ENCODE peak calls at places on chromosomes 6 and 20, in five cellular contexts. F is activated naive CD4-positive, alpha-beta T cell treated with anti-CD3 and anti-CD28 coated beads, Interleukin-2, amount 50 U/mL, for 72 hours; B is stimulated activated CD8-positive, alpha-beta memory T cell treated with anti-CD3 and anti-CD28 coated beads, Interleukin-4, amount 100 ng/mL, for 1 hour; H is foreskin keratinocyte; R is nucleus accumbens. K is an unnamed sample.

GRCh38 chr6:10962673-10963072 is 75.8 kb downstream of the SYCP2L start:
- DNase-seq in F (no peak), B (no peak), H (peak; percentile 51), R (no peak), K (no peak)

GRCh38 chr20:8901237-8902025 is 167.5 kb upstream of the PLCB4 start:
- DNase-seq in F (no peak), B (no peak), H (no peak), R (no peak), K (no peak)

GRCh38 chr6:151070666-151071065 is 169.1 kb upstream of the AKAP12 start:
- DNase-seq in F (no peak), B (no peak), H (no peak), R (no peak), K (no peak)

GRCh38 chr6:4322846-4323309 is 187.5 kb upstream of the ECI2 start:
- DNase-seq in F (no peak), B (no peak), H (no peak), R (no peak), K (no peak)

GRCh38 chr6:35776364-35777215 is at the start of gene CLPSL2:
- DNase-seq in F (no peak), B (no peak), H (no peak), R (no peak), K (no peak)

GRCh38 chr20:40958598-40958997 is 70.0 kb upstream of the TOP1 start:
- DNase-seq in F (no peak), B (no peak), H (no peak), R (no peak), K (no peak)

GRCh38 chr6:117465691-117466090 is 16.8 kb upstream of the DCBLD1 start:
- DNase-seq in F (no peak), B (no peak), H (no peak), R (no peak), K (no peak)

GRCh38 chr6:26398555-26398954 is 3.5 kb upstream of the BTN3A1 start:
- DNase-seq in F (no peak), B (no peak), H (no peak), R (no peak), K (no peak)

GRCh38 chr6:43970913-43971775 is 156.1 kb downstream of the MRPL14 start:
- DNase-seq in F (no peak), B (no peak), H (no peak), R (no peak), K (no peak)

GRCh38 chr6:135941275-135941674 is 89.8 kb downstream of the PDE7B start:
- DNase-seq in F (no peak), B (no peak), H (no peak), R (no peak), K (no peak)

GRCh38 chr6:138307816-138308727 is 69.6 kb upstream of the SMIM28 start:
- DNase-seq in F (no peak), B (no peak), H (no peak), R (peak; percentile 11), K (no peak)

GRCh38 chr6:20534906-20535305 is 649 bp downstream of the CDKAL1 start:
- DNase-seq in F (no peak), B (no peak), H (no peak), R (no peak), K (no peak)

GRCh38 chr6:33692760-33693158 is 18.7 kb downstream of the UQCC2 start:
- DNase-seq in F (peak; percentile 90), B (peak; percentile 35), H (no peak), R (no peak), K (no peak)

GRCh38 chr20:62401331-62401779 is 5.7 kb downstream of the CABLES2 start:
- DNase-seq in F (no peak), B (no peak), H (no peak), R (no peak), K (no peak)

GRCh38 chr6:95545691-95546090 is 31.6 kb upstream of the MANEA start:
- DNase-seq in F (no peak), B (no peak), H (no peak), R (no peak), K (no peak)

GRCh38 chr20:32467506-32468312 is 109.6 kb downstream of the ASXL1 start:
- DNase-seq in F (no peak), B (no peak), H (no peak), R (no peak), K (no peak)

GRCh38 chr6:7911345-7911725 is 747 bp upstream of the TXNDC5 start:
- DNase-seq in F (no peak), B (no peak), H (peak; percentile 37), R (no peak), K (no peak)

GRCh38 chr20:60132162-60132826 is 174.1 kb downstream of the CDH26 start:
- DNase-seq in F (no peak), B (no peak), H (no peak), R (no peak), K (no peak)

GRCh38 chr20:9359561-9360308 is 154.7 kb upstream of the LAMP5 start:
- DNase-seq in F (no peak), B (no peak), H (peak; percentile 7), R (no peak), K (peak; percentile 18)

GRCh38 chr6:11021714-11022113 is 22.4 kb downstream of the ELOVL2 start:
- DNase-seq in F (no peak), B (no peak), H (no peak), R (no peak), K (no peak)

GRCh38 chr6:16764188-16764950 is 3.1 kb upstream of the ATXN1 start:
- DNase-seq in F (no peak), B (no peak), H (no peak), R (no peak), K (no peak)

GRCh38 chr6:136922680-136922996 is 537 bp downstream of the SLC35D3 start:
- DNase-seq in F (no peak), B (no peak), H (no peak), R (no peak), K (no peak)

GRCh38 chr6:43432009-43432945 is 4.9 kb downstream of the ABCC10 start:
- DNase-seq in F (no peak), B (no peak), H (no peak), R (no peak), K (no peak)

GRCh38 chr6:132964101-132964867 is 149.9 kb downstream of the RPS12 start:
- DNase-seq in F (no peak), B (no peak), H (no peak), R (no peak), K (peak; percentile 7)

GRCh38 chr20:34546751-34547181 is 11.8 kb upstream of the MAP1LC3A start:
- DNase-seq in F (no peak), B (no peak), H (no peak), R (no peak), K (no peak)

GRCh38 chr6:139173172-139173571 is 38.3 kb downstream of the HECA start:
- DNase-seq in F (no peak), B (no peak), H (peak; percentile 42), R (no peak), K (no peak)

GRCh38 chr6:26355366-26355765 is 9.6 kb upstream of the BTN3A2 start:
- DNase-seq in F (no peak), B (no peak), H (no peak), R (no peak), K (no peak)

GRCh38 chr6:118509009-118509617 is 39.0 kb upstream of the PLN start:
- DNase-seq in F (no peak), B (no peak), H (no peak), R (no peak), K (no peak)

GRCh38 chr6:37866590-37867507 is 47.3 kb downstream of the ZFAND3 start:
- DNase-seq in F (no peak), B (no peak), H (no peak), R (no peak), K (no peak)

GRCh38 chr6:2858678-2859324 is 17.1 kb upstream of the SERPINB1 start:
- DNase-seq in F (no peak), B (no peak), H (no peak), R (no peak), K (no peak)

GRCh38 chr20:25338112-25339023 is 52.3 kb downstream of the ABHD12 start:
- DNase-seq in F (no peak), B (no peak), H (no peak), R (no peak), K (no peak)

GRCh38 chr6:42345696-42346416 is 105.9 kb downstream of the TRERF1 start:
- DNase-seq in F (no peak), B (no peak), H (no peak), R (no peak), K (no peak)

K was measured in HuH-7.5.